ENCODE peak calls at places on chromosomes 6 and 20, in five cellular contexts. One of them, this sample, is unnamed.

GRCh38 chr6:72950114-72950860 is 275.0 kb downstream of the KHDC1L start:
- DNase-seq in nephron progenitor cell: no peak
- DNase-seq in thoracic aorta: no peak
- DNase-seq in endodermal cell: no peak
- DNase-seq in Peyer's patch: no peak
- DNase-seq in this sample: no peak

GRCh38 chr20:46243707-46244628 is 64.3 kb downstream of the CDH22 start:
- DNase-seq in endodermal cell: peak
- DNase-seq in Peyer's patch: no peak
- DNase-seq in nephron progenitor cell: no peak
- DNase-seq in thoracic aorta: no peak
- DNase-seq in this sample: no peak

GRCh38 chr6:2665169-2666070 is 85.3 kb downstream of the MYLK4 start:
- DNase-seq in Peyer's patch: no peak
- DNase-seq in endodermal cell: no peak
- DNase-seq in nephron progenitor cell: no peak
- DNase-seq in thoracic aorta: no peak
- DNase-seq in this sample: no peak

GRCh38 chr6:18412073-18412472 is 24.9 kb downstream of the RNF144B start:
- DNase-seq in thoracic aorta: no peak
- DNase-seq in Peyer's patch: no peak
- DNase-seq in endodermal cell: no peak
- DNase-seq in nephron progenitor cell: no peak
- DNase-seq in this sample: no peak

GRCh38 chr20:36269507-36269906 is 33.2 kb downstream of the AAR2 start:
- DNase-seq in thoracic aorta: no peak
- DNase-seq in Peyer's patch: no peak
- DNase-seq in endodermal cell: no peak
- DNase-seq in nephron progenitor cell: no peak
- DNase-seq in this sample: no peak

GRCh38 chr6:102936959-102937358 is 1543.5 kb downstream of the GRIK2 start:
- DNase-seq in endodermal cell: no peak
- DNase-seq in thoracic aorta: no peak
- DNase-seq in Peyer's patch: no peak
- DNase-seq in nephron progenitor cell: no peak
- DNase-seq in this sample: no peak

GRCh38 chr6:16217156-16217721 is 21.1 kb upstream of the GMPR start:
- DNase-seq in nephron progenitor cell: no peak
- DNase-seq in thoracic aorta: no peak
- DNase-seq in Peyer's patch: no peak
- DNase-seq in endodermal cell: peak
- DNase-seq in this sample: no peak

GRCh38 chr20:58706975-58707681 is 14.5 kb downstream of the NPEPL1 start:
- DNase-seq in nephron progenitor cell: no peak
- DNase-seq in Peyer's patch: no peak
- DNase-seq in thoracic aorta: no peak
- DNase-seq in endodermal cell: peak
- DNase-seq in this sample: peak

GRCh38 chr20:1809611-1810510 is 85.3 kb upstream of the SIRPA start:
- DNase-seq in endodermal cell: peak
- DNase-seq in thoracic aorta: no peak
- DNase-seq in Peyer's patch: no peak
- DNase-seq in nephron progenitor cell: no peak
- DNase-seq in this sample: no peak

GRCh38 chr20:53500651-53501050 is 93.0 kb downstream of the ZNF217 start:
- DNase-seq in nephron progenitor cell: no peak
- DNase-seq in thoracic aorta: no peak
- DNase-seq in endodermal cell: no peak
- DNase-seq in Peyer's patch: no peak
- DNase-seq in this sample: no peak

GRCh38 chr6:38871745-38872568 is 156.8 kb downstream of the DNAH8 start:
- DNase-seq in endodermal cell: peak
- DNase-seq in thoracic aorta: no peak
- DNase-seq in nephron progenitor cell: peak
- DNase-seq in Peyer's patch: peak
- DNase-seq in this sample: no peak

GRCh38 chr20:39052676-39053075 is 90.5 kb downstream of the DHX35 start:
- DNase-seq in thoracic aorta: no peak
- DNase-seq in endodermal cell: no peak
- DNase-seq in nephron progenitor cell: no peak
- DNase-seq in Peyer's patch: no peak
- DNase-seq in this sample: no peak

GRCh38 chr6:129264480-129265045 is 381.6 kb downstream of the LAMA2 start:
- DNase-seq in thoracic aorta: no peak
- DNase-seq in endodermal cell: no peak
- DNase-seq in Peyer's patch: no peak
- DNase-seq in nephron progenitor cell: no peak
- DNase-seq in this sample: no peak

GRCh38 chr20:32390999-32391398 is 32.9 kb downstream of the ASXL1 start:
- DNase-seq in Peyer's patch: no peak
- DNase-seq in nephron progenitor cell: no peak
- DNase-seq in endodermal cell: no peak
- DNase-seq in thoracic aorta: no peak
- DNase-seq in this sample: no peak
- TF ChIP-seq CTCF in Peyer's patch: no peak
- TF ChIP-seq CTCF in nephron progenitor cell: no peak
- TF ChIP-seq CTCF in endodermal cell: no peak
- TF ChIP-seq CTCF in thoracic aorta: no peak
- TF ChIP-seq CTCF in this sample: no peak

GRCh38 chr6:161449521-161449920 is 175.7 kb upstream of the AGPAT4 start:
- DNase-seq in endodermal cell: no peak
- DNase-seq in nephron progenitor cell: no peak
- DNase-seq in Peyer's patch: no peak
- DNase-seq in thoracic aorta: no peak
- DNase-seq in this sample: no peak
- TF ChIP-seq CTCF in endodermal cell: no peak
- TF ChIP-seq CTCF in nephron progenitor cell: no peak
- TF ChIP-seq CTCF in Peyer's patch: no peak
- TF ChIP-seq CTCF in thoracic aorta: no peak
- TF ChIP-seq CTCF in this sample: no peak

DNA sequence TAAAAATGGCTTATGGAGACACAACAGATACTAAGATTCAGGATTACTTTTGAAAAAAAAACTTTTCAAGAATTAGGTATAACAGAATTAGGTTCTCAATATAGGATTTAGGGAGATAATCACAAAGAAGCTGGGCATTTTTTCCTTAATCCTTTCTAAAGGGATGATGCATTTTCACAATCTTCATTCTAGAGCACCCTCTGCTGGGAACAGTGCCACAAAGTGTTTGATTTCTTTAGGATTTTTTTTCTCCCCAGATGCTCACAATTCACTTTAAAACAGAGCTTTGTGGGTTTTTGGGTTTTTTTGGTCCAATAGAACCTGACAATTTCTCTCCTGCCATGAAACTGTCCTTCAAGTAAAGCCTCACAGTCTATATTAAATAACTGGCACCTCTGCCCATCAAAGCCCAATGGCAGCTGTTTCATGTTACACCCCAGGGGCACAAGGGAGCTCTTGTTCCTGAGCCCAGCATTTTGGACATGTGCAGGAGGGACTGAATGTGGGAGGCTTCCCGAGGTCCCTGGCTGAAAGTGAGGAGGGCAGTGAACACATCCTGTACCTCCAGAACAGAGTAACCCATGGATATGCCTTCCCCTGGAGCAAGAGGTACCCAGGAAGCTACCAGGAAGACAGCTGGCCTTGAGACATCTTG is 39.7 kb downstream of the PREP start:
- DNase-seq in endodermal cell: no peak
- DNase-seq in Peyer's patch: no peak
- DNase-seq in nephron progenitor cell: no peak
- DNase-seq in thoracic aorta: no peak
- DNase-seq in this sample: no peak
- TF ChIP-seq CTCF in endodermal cell: peak
- TF ChIP-seq CTCF in Peyer's patch: no peak
- TF ChIP-seq CTCF in nephron progenitor cell: no peak
- TF ChIP-seq CTCF in thoracic aorta: no peak
- TF ChIP-seq CTCF in this sample: peak

GRCh38 chr6:117401799-117402198 is 23.9 kb downstream of the ROS1 start:
- DNase-seq in thoracic aorta: no peak
- DNase-seq in Peyer's patch: no peak
- DNase-seq in endodermal cell: no peak
- DNase-seq in nephron progenitor cell: no peak
- DNase-seq in this sample: no peak

GRCh38 chr6:117397536-117398227 is 28.1 kb downstream of the ROS1 start:
- DNase-seq in Peyer's patch: no peak
- DNase-seq in endodermal cell: no peak
- DNase-seq in thoracic aorta: no peak
- DNase-seq in nephron progenitor cell: no peak
- DNase-seq in this sample: no peak

GRCh38 chr6:117396228-117396627 is 29.5 kb downstream of the ROS1 start:
- DNase-seq in thoracic aorta: no peak
- DNase-seq in nephron progenitor cell: no peak
- DNase-seq in endodermal cell: no peak
- DNase-seq in Peyer's patch: no peak
- DNase-seq in this sample: no peak

GRCh38 chr6:117399126-117399525 is 26.6 kb downstream of the ROS1 start:
- DNase-seq in endodermal cell: no peak
- DNase-seq in Peyer's patch: no peak
- DNase-seq in nephron progenitor cell: no peak
- DNase-seq in thoracic aorta: no peak
- DNase-seq in this sample: no peak

GRCh38 chr6:117399924-117400323 is 25.8 kb downstream of the ROS1 start:
- DNase-seq in endodermal cell: no peak
- DNase-seq in thoracic aorta: no peak
- DNase-seq in nephron progenitor cell: no peak
- DNase-seq in Peyer's patch: no peak
- DNase-seq in this sample: no peak
- TF ChIP-seq CTCF in endodermal cell: peak
- TF ChIP-seq CTCF in thoracic aorta: no peak
- TF ChIP-seq CTCF in nephron progenitor cell: no peak
- TF ChIP-seq CTCF in Peyer's patch: no peak
- TF ChIP-seq CTCF in this sample: peak

DNA sequence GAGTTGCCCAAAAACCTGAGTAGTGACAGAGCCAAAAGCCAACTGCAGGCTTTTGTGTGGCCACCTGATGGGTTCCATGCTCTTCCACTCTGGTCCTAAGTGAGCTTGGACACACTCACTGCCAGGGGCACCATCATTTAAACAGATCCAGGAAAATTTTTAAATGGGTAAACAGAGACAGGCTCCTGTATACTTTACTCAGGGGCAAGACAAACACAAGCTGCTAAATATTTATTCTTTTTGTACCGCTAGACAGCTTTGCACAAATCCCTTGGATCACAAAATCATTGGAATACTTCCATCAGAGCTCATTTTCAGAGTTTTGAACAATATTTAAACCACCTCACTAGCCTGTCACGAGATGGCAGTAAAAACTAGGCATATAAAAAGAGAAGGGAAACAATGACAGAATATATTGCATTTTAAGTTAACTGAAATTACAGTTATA is 31.4 kb downstream of the GCLC start:
- DNase-seq in Peyer's patch: no peak
- DNase-seq in endodermal cell: no peak
- DNase-seq in thoracic aorta: no peak
- DNase-seq in nephron progenitor cell: no peak
- DNase-seq in this sample: no peak
- TF ChIP-seq CTCF in Peyer's patch: no peak
- TF ChIP-seq CTCF in endodermal cell: no peak
- TF ChIP-seq CTCF in thoracic aorta: no peak
- TF ChIP-seq CTCF in nephron progenitor cell: no peak
- TF ChIP-seq CTCF in this sample: no peak

DNA sequence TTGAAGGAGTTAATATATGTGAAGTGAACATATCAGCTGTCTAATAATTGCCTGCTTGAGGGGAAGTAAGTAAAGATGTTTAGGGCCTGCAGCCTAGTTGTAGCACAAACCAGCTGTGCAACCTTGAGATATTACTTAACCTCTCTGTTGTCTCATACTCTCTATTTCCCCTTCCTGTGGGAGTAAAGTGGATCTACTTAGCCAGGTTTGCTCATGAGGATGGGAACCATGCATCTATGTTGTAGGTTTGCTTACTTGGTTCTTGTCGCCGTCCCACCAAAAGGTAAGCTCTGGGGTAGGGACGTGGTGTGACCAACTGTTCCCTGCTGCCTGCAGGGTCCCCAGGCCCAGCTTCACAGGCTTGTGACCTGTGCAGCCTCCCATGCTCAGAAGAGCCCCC is 362.7 kb upstream of the SULF2 start:
- DNase-seq in thoracic aorta: no peak
- DNase-seq in Peyer's patch: no peak
- DNase-seq in endodermal cell: no peak
- DNase-seq in nephron progenitor cell: no peak
- DNase-seq in this sample: no peak
- TF ChIP-seq CTCF in thoracic aorta: no peak
- TF ChIP-seq CTCF in Peyer's patch: no peak
- TF ChIP-seq CTCF in endodermal cell: no peak
- TF ChIP-seq CTCF in nephron progenitor cell: no peak
- TF ChIP-seq CTCF in this sample: no peak

DNA sequence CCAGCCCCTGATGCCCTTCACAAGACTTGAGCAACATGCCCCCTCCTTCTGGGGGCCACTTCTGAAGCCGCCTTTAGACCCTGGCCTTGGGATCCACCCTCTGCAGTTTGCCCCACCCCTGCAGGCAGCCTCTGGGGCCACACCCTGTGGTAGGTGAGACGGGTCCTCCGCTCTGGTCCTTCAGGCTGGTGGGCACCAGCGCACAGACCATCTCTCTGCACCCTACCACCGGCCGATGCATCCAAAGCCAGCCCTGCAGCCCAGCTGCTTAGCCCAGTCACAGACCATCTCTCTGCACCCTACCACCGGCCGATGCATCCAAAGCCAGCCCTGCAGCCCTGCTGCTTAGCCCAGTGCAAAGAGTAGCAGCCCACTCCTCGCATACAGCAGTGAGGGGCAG is 159.3 kb upstream of the ECI2 start:
- DNase-seq in nephron progenitor cell: no peak
- DNase-seq in thoracic aorta: no peak
- DNase-seq in Peyer's patch: no peak
- DNase-seq in endodermal cell: peak
- DNase-seq in this sample: no peak
- TF ChIP-seq CTCF in nephron progenitor cell: no peak
- TF ChIP-seq CTCF in thoracic aorta: no peak
- TF ChIP-seq CTCF in Peyer's patch: no peak
- TF ChIP-seq CTCF in endodermal cell: peak
- TF ChIP-seq CTCF in this sample: no peak

DNA sequence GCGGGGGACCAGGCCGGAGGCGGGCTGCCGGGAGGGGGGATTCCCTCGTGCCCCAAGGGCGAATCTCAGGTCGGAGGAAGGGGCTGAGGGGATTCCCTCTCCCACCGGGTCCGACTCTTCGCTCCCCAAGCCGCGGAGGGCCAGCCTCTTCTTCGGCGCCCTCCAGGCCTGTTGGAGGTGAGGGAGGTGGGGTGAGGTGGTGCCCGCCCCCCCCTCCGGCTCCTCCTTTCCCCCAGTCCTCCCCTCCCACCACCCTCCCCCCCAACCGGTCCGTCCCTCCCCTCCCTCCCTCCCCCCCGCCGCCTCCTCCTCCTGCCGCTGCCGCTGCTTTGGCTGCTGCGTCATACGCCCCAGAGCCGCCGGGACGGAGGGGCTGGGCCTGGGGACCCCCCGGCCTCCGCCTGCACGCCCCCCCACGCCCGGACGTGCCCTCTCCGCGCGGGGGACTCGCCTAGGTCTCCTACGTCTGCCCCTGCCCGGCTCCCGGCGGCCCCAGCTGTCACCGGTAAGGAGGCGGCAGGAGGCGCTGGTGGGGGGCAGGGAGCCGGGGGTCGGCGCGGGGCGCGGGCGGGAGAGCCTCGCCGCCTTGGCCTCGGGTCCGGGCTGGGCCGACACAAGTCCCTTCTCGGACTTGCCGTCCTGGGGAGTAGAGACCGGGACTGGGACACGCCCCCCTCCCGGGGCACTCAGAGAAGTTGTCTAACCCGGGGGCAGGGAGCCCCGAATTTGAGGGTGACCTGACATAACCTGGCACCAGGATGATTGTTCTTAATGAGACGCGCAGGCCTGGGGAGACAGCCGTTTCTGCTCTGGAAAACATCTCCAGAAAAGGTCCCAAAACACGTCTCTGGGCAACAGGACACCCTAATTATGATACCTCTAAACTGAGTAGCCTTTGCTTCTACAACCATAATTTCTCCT is at the start of gene PHF1:
- DNase-seq in endodermal cell: no peak
- DNase-seq in nephron progenitor cell: peak
- DNase-seq in thoracic aorta: no peak
- DNase-seq in Peyer's patch: no peak
- DNase-seq in this sample: no peak
- TF ChIP-seq CTCF in endodermal cell: no peak
- TF ChIP-seq CTCF in nephron progenitor cell: no peak
- TF ChIP-seq CTCF in thoracic aorta: peak
- TF ChIP-seq CTCF in Peyer's patch: no peak
- TF ChIP-seq CTCF in this sample: peak

This sample was measured in chondrocyte.